ENCODE peak calls at places on chromosome 20, in five cellular contexts. U is ovary, E is body of pancreas, C is A549, Z is heart left ventricle. I is an unnamed sample.

GRCh38 chr20:60630609-60631008 is 621.5 kb upstream of the CDH4 start:
- DNase-seq in U (no peak), E (no peak), C (no peak), Z (no peak), I (no peak)

GRCh38 chr20:63979221-63979548 is 257 bp downstream of the SAMD10 start:
- DNase-seq in U (no peak), E (no peak), C (no peak), Z (no peak), I (no peak)

GRCh38 chr20:46814366-46815232 is 80.0 kb upstream of the EYA2 start:
- DNase-seq in U (no peak), E (no peak), C (peak; percentile 92), Z (no peak), I (peak; percentile 29)

GRCh38 chr20:37314617-37315292 is 25.3 kb downstream of the MANBAL start:
- DNase-seq in U (peak; percentile 69), E (peak; percentile 23), C (no peak), Z (no peak), I (no peak)

GRCh38 chr20:14189794-14190402 is 147.5 kb downstream of the FLRT3 start:
- DNase-seq in U (no peak), E (no peak), C (peak; percentile 12), Z (no peak), I (peak; percentile 29)

GRCh38 chr20:15799871-15800270 is 773.4 kb downstream of the KIF16B start:
- DNase-seq in U (no peak), E (no peak), C (no peak), Z (no peak), I (no peak)

GRCh38 chr20:46994341-46994740 is 99.7 kb downstream of the EYA2 start:
- DNase-seq in U (no peak), E (peak; percentile 49), C (no peak), Z (no peak), I (peak; percentile 32)

GRCh38 chr20:9021699-9022098 is 47.2 kb upstream of the PLCB4 start:
- DNase-seq in U (no peak), E (no peak), C (no peak), Z (peak; percentile 13), I (no peak)

GRCh38 chr20:53161473-53161872 is 189.3 kb downstream of the TSHZ2 start:
- DNase-seq in U (no peak), E (no peak), C (no peak), Z (no peak), I (no peak)

GRCh38 chr20:42603655-42604054 is 586.1 kb downstream of the PTPRT start:
- DNase-seq in U (no peak), E (no peak), C (no peak), Z (no peak), I (no peak)

GRCh38 chr20:5973172-5973571 is 22.7 kb downstream of the MCM8 start:
- DNase-seq in U (no peak), E (no peak), C (peak; percentile 94), Z (no peak), I (no peak)

GRCh38 chr20:18430172-18430826 is 36.5 kb downstream of the DZANK1 start:
- DNase-seq in U (no peak), E (no peak), C (no peak), Z (no peak), I (no peak)

GRCh38 chr20:8518878-8519277 is 386.8 kb downstream of the PLCB1 start:
- DNase-seq in U (no peak), E (no peak), C (no peak), Z (no peak), I (no peak)

GRCh38 chr20:53445276-53445675 is 148.4 kb downstream of the ZNF217 start:
- DNase-seq in U (no peak), E (no peak), C (no peak), Z (no peak), I (no peak)

GRCh38 chr20:63495771-63496403 is 3.0 kb downstream of the EEF1A2 start:
- DNase-seq in U (peak; percentile 62), E (peak; percentile 61), C (peak; percentile 73), Z (peak; percentile 67), I (peak; percentile 46)

GRCh38 chr20:64038252-64038578 is 2.2 kb downstream of the C20orf204 start:
- DNase-seq in U (no peak), E (no peak), C (no peak), Z (no peak), I (no peak)

GRCh38 chr20:1373036-1373435 is 19.8 kb downstream of the FKBP1A start:
- DNase-seq in U (no peak), E (no peak), C (no peak), Z (no peak), I (no peak)

GRCh38 chr20:19403549-19403948 is 191.1 kb downstream of the SLC24A3 start:
- DNase-seq in U (no peak), E (no peak), C (no peak), Z (no peak), I (no peak)

GRCh38 chr20:63434599-63435378 is 37.7 kb downstream of the KCNQ2 start:
- DNase-seq in U (no peak), E (peak; percentile 29), C (peak; percentile 89), Z (peak; percentile 30), I (no peak)

GRCh38 chr20:50434653-50435396 is 75.4 kb upstream of the PTPN1 start:
- DNase-seq in U (no peak), E (no peak), C (no peak), Z (no peak), I (no peak)

GRCh38 chr20:588932-589672 is 21.0 kb downstream of the TCF15 start:
- DNase-seq in U (no peak), E (no peak), C (no peak), Z (no peak), I (no peak)

DNA sequence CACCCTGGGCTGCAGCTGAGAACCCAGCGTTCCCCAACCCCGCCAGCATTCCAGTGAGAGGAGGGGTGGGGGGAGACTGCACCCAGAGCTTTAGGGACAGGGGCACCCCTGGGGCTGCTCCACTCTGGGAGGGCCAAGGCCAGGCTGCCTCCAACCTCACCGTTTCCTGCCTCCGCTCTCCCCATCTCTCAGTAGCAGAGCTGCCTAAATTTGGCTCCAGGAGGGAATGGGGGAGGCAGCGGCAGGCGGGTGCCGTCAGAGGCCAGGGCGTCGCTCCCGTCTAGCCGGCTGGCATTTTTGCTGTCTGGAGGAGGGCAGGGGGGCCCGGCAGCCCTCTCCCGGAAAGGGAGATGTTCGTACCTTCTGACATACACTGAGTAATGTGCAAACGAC is 46.6 kb downstream of the NOL4L start:
- DNase-seq in U (no peak), E (no peak), C (no peak), Z (no peak), I (no peak)
- H3K27ac ChIP-seq in U (no peak overlapping the region), E (no peak overlapping the region), C (no peak overlapping the region), Z (no peak overlapping the region), I (no peak overlapping the region)

GRCh38 chr20:23147964-23148720 is 62.0 kb upstream of the CD93 start:
- DNase-seq in U (no peak), E (peak; percentile 73), C (peak; percentile 49), Z (peak; percentile 42), I (no peak)
- TF ChIP-seq POLR2A in U (no peak), E (peak; percentile 54), C (no peak), Z (no peak), I (no peak)

DNA sequence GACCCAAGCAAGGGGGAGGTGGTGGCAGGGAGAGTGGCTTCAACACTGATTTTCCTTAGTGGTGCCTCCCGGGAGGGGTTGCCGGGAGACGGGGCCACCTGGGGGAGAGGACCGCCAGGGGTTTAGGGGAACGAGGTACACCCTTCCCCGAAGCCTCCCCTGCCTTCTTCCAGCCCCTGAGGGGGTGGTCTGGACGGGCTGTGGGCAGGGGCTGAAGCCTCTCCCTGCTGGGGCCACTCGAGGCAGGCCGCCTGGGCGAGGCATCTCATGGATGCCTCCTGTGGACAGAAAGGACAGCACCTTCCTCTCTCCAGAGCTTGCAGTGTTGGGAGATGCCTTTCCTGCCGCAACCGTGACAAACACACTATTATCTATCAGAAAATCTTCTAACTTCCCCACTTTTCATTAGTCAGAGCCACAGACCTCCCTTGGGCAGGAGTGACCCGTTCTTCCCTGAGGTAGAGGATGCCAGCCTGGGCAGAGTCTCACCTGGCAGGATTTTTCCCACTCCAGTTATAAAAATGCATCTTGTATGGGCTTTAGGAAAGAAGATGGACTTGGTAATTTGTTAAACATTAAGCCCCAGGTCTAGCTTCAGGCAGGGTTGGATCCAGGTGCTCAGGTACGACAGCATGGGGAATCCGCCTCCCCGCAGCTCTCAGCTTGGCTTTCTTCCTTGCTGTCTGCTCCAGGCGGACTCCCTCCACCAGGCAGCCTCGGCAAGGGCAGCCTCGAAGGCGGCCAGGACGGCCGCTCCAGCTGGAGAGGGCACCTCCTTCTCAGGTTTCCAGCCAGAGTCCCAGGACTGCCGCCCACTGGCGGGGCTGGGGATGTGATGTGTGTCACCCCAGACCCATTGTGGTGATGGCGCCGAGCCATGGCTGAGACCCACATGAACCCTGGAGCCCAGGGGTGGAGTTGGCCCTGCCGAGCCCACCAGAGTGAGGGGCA is 11.0 kb downstream of the HRH3 start:
- DNase-seq in U (no peak), E (peak; percentile 36), C (peak; percentile 54), Z (no peak), I (no peak)
- TF ChIP-seq CTCF in U (no peak), E (peak; percentile 45), C (peak; percentile 14), Z (no peak), I (no peak)

GRCh38 chr20:58238490-58238889 is 10.0 kb upstream of the ANKRD60 start:
- DNase-seq in U (no peak), E (no peak), C (no peak), Z (no peak), I (no peak)

GRCh38 chr20:58236612-58237317 is 8.3 kb upstream of the ANKRD60 start:
- DNase-seq in U (peak; percentile 71), E (peak; percentile 60), C (peak; percentile 84), Z (peak; percentile 63), I (peak; percentile 56)

GRCh38 chr20:58235010-58235409 is 6.6 kb upstream of the ANKRD60 start:
- DNase-seq in U (no peak), E (no peak), C (no peak), Z (no peak), I (no peak)

GRCh38 chr20:58239216-58239615 is 10.8 kb upstream of the ANKRD60 start:
- DNase-seq in U (no peak), E (no peak), C (no peak), Z (no peak), I (no peak)

GRCh38 chr20:58237318-58238182 is 9.1 kb upstream of the ANKRD60 start:
- DNase-seq in U (no peak), E (no peak), C (no peak), Z (no peak), I (no peak)
- H3K27ac ChIP-seq in U (no peak overlapping the region), E (no peak overlapping the region), C (no peak overlapping the region), Z (no peak overlapping the region), I (no peak overlapping the region)

I was measured in prostate gland.